ENCODE peak calls at places on chromosomes 16 and 17, in four cellular contexts. One of them, this sample, is unnamed.

GRCh38 chr17:53092072-53092471 is 730.7 kb upstream of the KIF2B start:
- DNase-seq in tibial artery: no peak
- DNase-seq in Peyer's patch: no peak
- DNase-seq in body of pancreas: no peak
- DNase-seq in this sample: no peak

GRCh38 chr17:82297280-82297803 is 20.1 kb downstream of the CD7 start:
- DNase-seq in tibial artery: peak; percentile 91
- DNase-seq in Peyer's patch: peak; percentile 98
- DNase-seq in body of pancreas: peak; percentile 82
- DNase-seq in this sample: peak; percentile 77

GRCh38 chr17:78716814-78717393 is 65.2 kb downstream of the CYTH1 start:
- DNase-seq in tibial artery: peak; percentile 78
- DNase-seq in Peyer's patch: peak; percentile 63
- DNase-seq in body of pancreas: peak; percentile 91
- DNase-seq in this sample: peak; percentile 95

GRCh38 chr17:17739388-17740066 is 58.3 kb downstream of the RAI1 start:
- DNase-seq in tibial artery: no peak
- DNase-seq in Peyer's patch: no peak
- DNase-seq in body of pancreas: peak; percentile 75
- DNase-seq in this sample: no peak

GRCh38 chr17:73166731-73167581 is 2.1 kb downstream of the SSTR2 start:
- DNase-seq in tibial artery: no peak
- DNase-seq in Peyer's patch: no peak
- DNase-seq in body of pancreas: no peak
- DNase-seq in this sample: no peak

GRCh38 chr16:58280846-58281301 is 14.0 kb downstream of the PRSS54 start:
- DNase-seq in tibial artery: no peak
- DNase-seq in Peyer's patch: no peak
- DNase-seq in body of pancreas: no peak
- DNase-seq in this sample: no peak

GRCh38 chr16:51391798-51392511 is 240.9 kb upstream of the SALL1 start:
- DNase-seq in tibial artery: no peak
- DNase-seq in Peyer's patch: no peak
- DNase-seq in body of pancreas: no peak
- DNase-seq in this sample: no peak

GRCh38 chr17:73211745-73212144 is 18.9 kb downstream of the COG1 start:
- DNase-seq in tibial artery: peak; percentile 41
- DNase-seq in Peyer's patch: no peak
- DNase-seq in body of pancreas: no peak
- DNase-seq in this sample: no peak

GRCh38 chr16:8768701-8769100 is 28.7 kb downstream of the TMEM186 start:
- DNase-seq in tibial artery: no peak
- DNase-seq in Peyer's patch: no peak
- DNase-seq in body of pancreas: no peak
- DNase-seq in this sample: no peak

GRCh38 chr16:24257965-24258364 is 1.8 kb downstream of the CACNG3 start:
- DNase-seq in tibial artery: no peak
- DNase-seq in Peyer's patch: no peak
- DNase-seq in body of pancreas: no peak
- DNase-seq in this sample: no peak

GRCh38 chr16:53372942-53373871 is 61.1 kb upstream of the RBL2 start:
- DNase-seq in tibial artery: no peak
- DNase-seq in Peyer's patch: peak; percentile 43
- DNase-seq in body of pancreas: peak; percentile 73
- DNase-seq in this sample: peak; percentile 56

GRCh38 chr17:61551255-61551742 is 39.7 kb downstream of the NACA2 start:
- DNase-seq in tibial artery: no peak
- DNase-seq in Peyer's patch: no peak
- DNase-seq in body of pancreas: no peak
- DNase-seq in this sample: no peak

GRCh38 chr17:41615454-41615853 is 2.9 kb upstream of the KRT16 start:
- DNase-seq in tibial artery: no peak
- DNase-seq in Peyer's patch: no peak
- DNase-seq in body of pancreas: no peak
- DNase-seq in this sample: peak; percentile 47

GRCh38 chr16:56941092-56941491 is 9.2 kb downstream of the HERPUD1 start:
- DNase-seq in tibial artery: no peak
- DNase-seq in Peyer's patch: no peak
- DNase-seq in body of pancreas: no peak
- DNase-seq in this sample: no peak

GRCh38 chr16:14325921-14326401 is 254.8 kb downstream of the MRTFB start:
- DNase-seq in tibial artery: no peak
- DNase-seq in Peyer's patch: no peak
- DNase-seq in body of pancreas: peak; percentile 36
- DNase-seq in this sample: no peak

GRCh38 chr16:78242231-78242630 is 142.8 kb downstream of the WWOX start:
- DNase-seq in tibial artery: no peak
- DNase-seq in Peyer's patch: no peak
- DNase-seq in body of pancreas: no peak
- DNase-seq in this sample: no peak

GRCh38 chr17:57662644-57663308 is 82.3 kb downstream of the CCDC182 start:
- DNase-seq in tibial artery: peak; percentile 96
- DNase-seq in Peyer's patch: peak; percentile 82
- DNase-seq in body of pancreas: peak; percentile 93
- DNase-seq in this sample: peak; percentile 72

GRCh38 chr17:35731239-35731931 is at the start of gene RASL10B:
- DNase-seq in tibial artery: peak; percentile 74
- DNase-seq in Peyer's patch: no peak
- DNase-seq in body of pancreas: peak; percentile 70
- DNase-seq in this sample: no peak

GRCh38 chr16:626787-627457 is 3.9 kb upstream of the WFIKKN1 start:
- DNase-seq in tibial artery: no peak
- DNase-seq in Peyer's patch: no peak
- DNase-seq in body of pancreas: peak; percentile 13
- DNase-seq in this sample: peak; percentile 60

GRCh38 chr16:52496051-52496876 is 50.7 kb downstream of the TOX3 start:
- DNase-seq in tibial artery: no peak
- DNase-seq in Peyer's patch: no peak
- DNase-seq in body of pancreas: no peak
- DNase-seq in this sample: no peak

GRCh38 chr16:51766739-51767138 is 615.7 kb upstream of the SALL1 start:
- DNase-seq in tibial artery: no peak
- DNase-seq in Peyer's patch: no peak
- DNase-seq in body of pancreas: no peak
- DNase-seq in this sample: no peak

GRCh38 chr16:15052747-15053476 is 3.0 kb downstream of the NTAN1 start:
- DNase-seq in tibial artery: peak; percentile 31
- DNase-seq in Peyer's patch: no peak
- DNase-seq in body of pancreas: no peak
- DNase-seq in this sample: no peak

GRCh38 chr16:50208460-50208931 is 55.4 kb downstream of the TENT4B start:
- DNase-seq in tibial artery: no peak
- DNase-seq in Peyer's patch: no peak
- DNase-seq in body of pancreas: no peak
- DNase-seq in this sample: no peak

GRCh38 chr17:42772945-42773289 is 332 bp upstream of the VPS25 start:
- DNase-seq in tibial artery: no peak
- DNase-seq in Peyer's patch: no peak
- DNase-seq in body of pancreas: no peak
- DNase-seq in this sample: no peak

GRCh38 chr17:17890773-17891759 is 54.3 kb upstream of the SREBF1 start:
- DNase-seq in tibial artery: no peak
- DNase-seq in Peyer's patch: no peak
- DNase-seq in body of pancreas: peak; percentile 52
- DNase-seq in this sample: peak; percentile 73

GRCh38 chr17:13014801-13015200 is 3.0 kb downstream of the ELAC2 start:
- DNase-seq in tibial artery: peak; percentile 40
- DNase-seq in Peyer's patch: no peak
- DNase-seq in body of pancreas: no peak
- DNase-seq in this sample: no peak

GRCh38 chr17:78338860-78339259 is 21.0 kb downstream of the SOCS3 start:
- DNase-seq in tibial artery: no peak
- DNase-seq in Peyer's patch: peak; percentile 72
- DNase-seq in body of pancreas: peak; percentile 59
- DNase-seq in this sample: no peak

GRCh38 chr16:5070431-5071186 is 1.0 kb upstream of the ALG1 start:
- DNase-seq in tibial artery: no peak
- DNase-seq in Peyer's patch: no peak
- DNase-seq in body of pancreas: no peak
- DNase-seq in this sample: peak; percentile 13

GRCh38 chr16:81604960-81605383 is 160.4 kb downstream of the CMIP start:
- DNase-seq in tibial artery: no peak
- DNase-seq in Peyer's patch: no peak
- DNase-seq in body of pancreas: no peak
- DNase-seq in this sample: no peak

GRCh38 chr16:35314298-35314697 is 1854.9 kb downstream of the TP53TG3F start:
- DNase-seq in tibial artery: no peak
- DNase-seq in Peyer's patch: no peak
- DNase-seq in body of pancreas: no peak
- DNase-seq in this sample: no peak
- H3K9me3 ChIP-seq in tibial artery: no peaks in the 10 kb centered on the region
- H3K9me3 ChIP-seq in Peyer's patch: no peaks in the 10 kb centered on the region
- H3K9me3 ChIP-seq in body of pancreas: no peaks in the 10 kb centered on the region
- H3K9me3 ChIP-seq in this sample: no peaks in the 10 kb centered on the region

GRCh38 chr17:29573871-29574731 is 5.6 kb downstream of the TP53I13 start:
- DNase-seq in tibial artery: peak; percentile 67
- DNase-seq in Peyer's patch: no peak
- DNase-seq in body of pancreas: peak; percentile 8
- DNase-seq in this sample: peak; percentile 16
- H3K27ac ChIP-seq in tibial artery: no peak overlapping the region
- H3K27ac ChIP-seq in Peyer's patch: peak overlapping the region; percentile 64
- H3K27ac ChIP-seq in body of pancreas: peak overlapping the region; percentile 14
- H3K27ac ChIP-seq in this sample: peak overlapping the region; percentile 26

DNA sequence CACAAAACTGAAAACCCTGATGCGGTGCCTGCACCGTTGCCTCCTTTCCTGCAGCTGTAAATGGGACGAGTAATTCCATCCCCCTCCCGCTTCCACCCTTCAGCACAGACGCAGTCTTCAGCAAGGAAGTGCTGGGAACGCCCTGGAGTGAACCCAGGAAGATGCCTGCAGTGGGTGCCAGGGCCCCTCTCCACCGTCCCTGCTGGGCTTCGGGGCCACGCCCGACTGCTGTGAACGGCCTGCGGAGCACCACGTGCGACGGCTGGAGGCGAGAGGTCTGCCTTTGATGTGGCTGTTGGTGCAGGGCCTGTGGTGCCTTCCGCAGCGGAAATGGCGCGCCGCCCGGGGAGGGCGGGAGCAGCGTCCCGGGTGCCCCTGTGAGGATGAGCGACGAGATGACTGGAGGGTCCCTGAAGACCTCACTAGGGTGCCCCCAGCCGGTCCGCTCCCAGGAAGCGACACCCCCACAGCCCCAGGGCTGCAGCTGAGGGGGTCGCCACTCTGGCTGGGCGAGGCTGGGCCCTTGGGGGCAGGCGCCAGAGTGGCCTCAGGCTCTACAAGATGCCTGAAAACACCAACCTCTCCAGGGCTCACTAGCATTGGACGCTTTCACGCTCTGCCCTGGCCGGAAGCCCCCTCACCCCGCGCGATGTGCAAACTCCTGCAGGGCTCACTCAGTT is 749 bp upstream of the MC1R start:
- DNase-seq in tibial artery: peak; percentile 80
- DNase-seq in Peyer's patch: peak; percentile 88
- DNase-seq in body of pancreas: peak; percentile 67
- DNase-seq in this sample: peak; percentile 58
- H3K4me3 ChIP-seq in tibial artery: peak overlapping the region; percentile 23
- H3K4me3 ChIP-seq in Peyer's patch: peak overlapping the region; percentile 49
- H3K4me3 ChIP-seq in body of pancreas: no peak overlapping the region
- H3K4me3 ChIP-seq in this sample: peak overlapping the region; percentile 26

GRCh38 chr17:11555530-11555929 is 42.7 kb upstream of the DNAH9 start:
- DNase-seq in tibial artery: no peak
- DNase-seq in Peyer's patch: no peak
- DNase-seq in body of pancreas: no peak
- DNase-seq in this sample: no peak
- H3K9me3 ChIP-seq in tibial artery: no peaks in the 10 kb centered on the region
- H3K9me3 ChIP-seq in Peyer's patch: no peaks in the 10 kb centered on the region
- H3K9me3 ChIP-seq in body of pancreas: no peaks in the 10 kb centered on the region
- H3K9me3 ChIP-seq in this sample: no peaks in the 10 kb centered on the region

DNA sequence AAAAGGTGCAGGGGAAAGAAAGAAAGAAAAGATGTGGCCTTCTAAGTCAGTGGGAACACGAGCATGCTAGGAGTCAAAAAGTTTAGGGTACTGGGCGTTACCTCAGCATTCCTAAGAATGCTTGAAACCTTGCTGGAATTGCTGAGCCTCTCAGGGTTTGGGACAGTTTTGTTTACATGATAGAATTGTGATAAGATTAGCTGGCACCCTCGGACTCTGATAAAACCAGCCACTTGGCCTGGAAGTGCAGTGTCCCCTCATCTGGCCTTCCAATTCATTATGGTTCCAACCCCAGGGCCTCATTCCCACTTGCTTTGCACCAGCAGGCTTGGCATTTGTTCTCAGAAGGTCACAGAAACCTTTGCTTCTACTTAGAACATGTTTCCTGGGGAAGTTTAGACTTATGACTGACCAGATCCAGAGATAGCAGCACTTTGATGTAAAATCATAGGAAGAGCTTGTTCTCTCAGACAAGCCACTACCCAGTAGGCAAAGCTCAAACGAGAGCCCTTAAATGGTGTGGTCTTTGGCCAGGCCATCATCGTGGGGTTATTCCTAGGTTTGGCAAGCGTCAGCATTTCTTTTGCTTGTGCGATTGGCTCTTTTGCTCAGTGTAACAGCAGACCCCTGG is 8.0 kb downstream of the SGF29 start:
- DNase-seq in tibial artery: no peak
- DNase-seq in Peyer's patch: no peak
- DNase-seq in body of pancreas: no peak
- DNase-seq in this sample: no peak
- H3K27ac ChIP-seq in tibial artery: no peak overlapping the region
- H3K27ac ChIP-seq in Peyer's patch: no peak overlapping the region
- H3K27ac ChIP-seq in body of pancreas: no peak overlapping the region
- H3K27ac ChIP-seq in this sample: no peak overlapping the region

GRCh38 chr16:47644166-47644565 is 183.0 kb downstream of the PHKB start:
- DNase-seq in tibial artery: no peak
- DNase-seq in Peyer's patch: no peak
- DNase-seq in body of pancreas: peak; percentile 25
- DNase-seq in this sample: peak; percentile 31

GRCh38 chr16:47643610-47644009 is 182.5 kb downstream of the PHKB start:
- DNase-seq in tibial artery: no peak
- DNase-seq in Peyer's patch: no peak
- DNase-seq in body of pancreas: no peak
- DNase-seq in this sample: no peak

GRCh38 chr16:47644661-47645060 is 183.5 kb downstream of the PHKB start:
- DNase-seq in tibial artery: no peak
- DNase-seq in Peyer's patch: no peak
- DNase-seq in body of pancreas: no peak
- DNase-seq in this sample: no peak

DNA sequence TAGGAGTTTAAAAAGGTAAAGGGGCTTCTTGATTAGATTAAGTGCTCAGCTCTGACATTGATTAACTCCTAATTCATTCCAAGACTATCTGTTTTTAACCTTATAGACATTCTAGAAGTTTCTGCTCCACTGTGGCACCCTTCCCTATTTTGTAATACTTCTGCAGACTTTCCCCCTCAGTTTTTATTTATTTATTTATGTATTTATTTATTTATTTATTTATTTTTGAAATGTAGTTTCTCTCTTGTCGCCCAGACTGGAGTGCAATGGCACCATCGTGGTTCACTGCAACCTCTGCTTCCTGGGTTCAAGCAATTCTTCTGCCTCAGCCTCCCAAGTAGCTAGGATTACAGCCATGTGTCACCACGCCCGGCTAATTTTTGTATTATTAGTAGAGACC is 185.8 kb downstream of the PHKB start:
- DNase-seq in tibial artery: no peak
- DNase-seq in Peyer's patch: no peak
- DNase-seq in body of pancreas: no peak
- DNase-seq in this sample: no peak
- H3K4me3 ChIP-seq in tibial artery: no peak overlapping the region
- H3K4me3 ChIP-seq in Peyer's patch: no peak overlapping the region
- H3K4me3 ChIP-seq in body of pancreas: no peak overlapping the region
- H3K4me3 ChIP-seq in this sample: no peak overlapping the region

GRCh38 chr16:48308535-48308934 is 61.2 kb upstream of the ABCC11 start:
- DNase-seq in tibial artery: no peak
- DNase-seq in Peyer's patch: no peak
- DNase-seq in body of pancreas: no peak
- DNase-seq in this sample: no peak
- H3K9me3 ChIP-seq in tibial artery: no peaks in the 10 kb centered on the region
- H3K9me3 ChIP-seq in Peyer's patch: peaks cover 7% of the 10 kb centered on the region
- H3K9me3 ChIP-seq in body of pancreas: no peaks in the 10 kb centered on the region
- H3K9me3 ChIP-seq in this sample: no peaks in the 10 kb centered on the region

This sample was measured in right lobe of liver.